ENCODE peak calls at places on chromosomes 2 and 18, in four cellular contexts. One of them, this sample, is unnamed. For H3K27me3, the result is how much of the 10 kb centered on the place peaks cover.

GRCh38 chr2:66888791-66889631 is 454.1 kb downstream of the MEIS1 start:
- DNase-seq in tibial nerve: no peak
- DNase-seq in sigmoid colon: peak
- DNase-seq in K562: no peak
- DNase-seq in this sample: peak

GRCh38 chr2:73254343-73255006 is 20.4 kb downstream of the CCT7 start:
- DNase-seq in tibial nerve: no peak
- DNase-seq in sigmoid colon: no peak
- DNase-seq in K562: no peak
- DNase-seq in this sample: no peak

GRCh38 chr2:187544371-187545080 is 9.7 kb downstream of the TFPI start:
- DNase-seq in tibial nerve: no peak
- DNase-seq in sigmoid colon: no peak
- DNase-seq in K562: no peak
- DNase-seq in this sample: no peak

GRCh38 chr2:37585982-37586621 is 85.3 kb downstream of the CDC42EP3 start:
- DNase-seq in tibial nerve: no peak
- DNase-seq in sigmoid colon: peak
- DNase-seq in K562: no peak
- DNase-seq in this sample: peak

GRCh38 chr2:222608081-222608480 is 47.8 kb downstream of the FARSB start:
- DNase-seq in tibial nerve: no peak
- DNase-seq in sigmoid colon: no peak
- DNase-seq in K562: no peak
- DNase-seq in this sample: no peak

GRCh38 chr2:198901894-198902293 is 555.8 kb downstream of the SATB2 start:
- DNase-seq in tibial nerve: no peak
- DNase-seq in sigmoid colon: no peak
- DNase-seq in K562: peak
- DNase-seq in this sample: no peak

GRCh38 chr18:55405655-55406373 is 182.2 kb downstream of the TCF4 start:
- DNase-seq in tibial nerve: peak
- DNase-seq in sigmoid colon: peak
- DNase-seq in K562: peak
- DNase-seq in this sample: peak

GRCh38 chr2:61770298-61770697 is 83.6 kb downstream of the FAM161A start:
- DNase-seq in tibial nerve: no peak
- DNase-seq in sigmoid colon: no peak
- DNase-seq in K562: no peak
- DNase-seq in this sample: no peak

GRCh38 chr18:65093341-65093740 is 657.5 kb upstream of the CDH7 start:
- DNase-seq in tibial nerve: no peak
- DNase-seq in sigmoid colon: no peak
- DNase-seq in K562: no peak
- DNase-seq in this sample: no peak

GRCh38 chr2:180077295-180077906 is 70.3 kb upstream of the CWC22 start:
- DNase-seq in tibial nerve: no peak
- DNase-seq in sigmoid colon: no peak
- DNase-seq in K562: peak
- DNase-seq in this sample: no peak

GRCh38 chr2:42846932-42847595 is 54.7 kb upstream of the HAAO start:
- DNase-seq in tibial nerve: no peak
- DNase-seq in sigmoid colon: no peak
- DNase-seq in K562: no peak
- DNase-seq in this sample: no peak

GRCh38 chr2:101827246-101827645 is 129.7 kb downstream of the MAP4K4 start:
- DNase-seq in tibial nerve: no peak
- DNase-seq in sigmoid colon: no peak
- DNase-seq in K562: no peak
- DNase-seq in this sample: no peak

GRCh38 chr2:86233464-86233863 is 34.2 kb downstream of the MRPL35 start:
- DNase-seq in tibial nerve: no peak
- DNase-seq in sigmoid colon: no peak
- DNase-seq in K562: no peak
- DNase-seq in this sample: no peak

GRCh38 chr2:160156084-160156483 is 44.0 kb downstream of the ITGB6 start:
- DNase-seq in tibial nerve: no peak
- DNase-seq in sigmoid colon: no peak
- DNase-seq in K562: no peak
- DNase-seq in this sample: no peak

GRCh38 chr2:39620067-39620466 is 45.6 kb upstream of the TMEM178A start:
- DNase-seq in tibial nerve: no peak
- DNase-seq in sigmoid colon: peak
- DNase-seq in K562: peak
- DNase-seq in this sample: peak

GRCh38 chr18:48910972-48911545 is 39.7 kb downstream of the SMAD7 start:
- DNase-seq in tibial nerve: no peak
- DNase-seq in sigmoid colon: peak
- DNase-seq in K562: no peak
- DNase-seq in this sample: no peak

GRCh38 chr18:74378179-74378682 is 62.6 kb downstream of the C18orf63 start:
- DNase-seq in tibial nerve: no peak
- DNase-seq in sigmoid colon: no peak
- DNase-seq in K562: no peak
- DNase-seq in this sample: peak

GRCh38 chr2:110105608-110106467 is 9.8 kb downstream of the MALL start:
- DNase-seq in tibial nerve: no peak
- DNase-seq in sigmoid colon: no peak
- DNase-seq in K562: no peak
- DNase-seq in this sample: peak

GRCh38 chr2:241559489-241560180 is 1.1 kb downstream of the BOK start:
- DNase-seq in tibial nerve: no peak
- DNase-seq in sigmoid colon: no peak
- DNase-seq in K562: no peak
- DNase-seq in this sample: peak

GRCh38 chr2:109736177-109736827 is 57.8 kb upstream of the RGPD5 start:
- DNase-seq in tibial nerve: peak
- DNase-seq in sigmoid colon: peak
- DNase-seq in K562: no peak
- DNase-seq in this sample: peak

GRCh38 chr2:128155970-128156369 is 65.0 kb downstream of the UGGT1 start:
- DNase-seq in tibial nerve: no peak
- DNase-seq in sigmoid colon: no peak
- DNase-seq in K562: no peak
- DNase-seq in this sample: no peak

GRCh38 chr2:67346718-67347407 is 50.3 kb upstream of the ETAA1 start:
- DNase-seq in tibial nerve: no peak
- DNase-seq in sigmoid colon: no peak
- DNase-seq in K562: no peak
- DNase-seq in this sample: no peak

GRCh38 chr2:235936493-235936892 is 231.7 kb downstream of the GBX2 start:
- DNase-seq in tibial nerve: no peak
- DNase-seq in sigmoid colon: no peak
- DNase-seq in K562: peak
- DNase-seq in this sample: no peak

GRCh38 chr2:181264436-181264835 is 192.8 kb upstream of the ITGA4 start:
- DNase-seq in tibial nerve: no peak
- DNase-seq in sigmoid colon: no peak
- DNase-seq in K562: no peak
- DNase-seq in this sample: no peak

GRCh38 chr2:31411771-31412170 is 2.8 kb downstream of the XDH start:
- DNase-seq in tibial nerve: no peak
- DNase-seq in sigmoid colon: no peak
- DNase-seq in K562: no peak
- DNase-seq in this sample: no peak

GRCh38 chr18:21241224-21242131 is 554 bp upstream of the GREB1L start:
- DNase-seq in tibial nerve: no peak
- DNase-seq in sigmoid colon: no peak
- DNase-seq in K562: no peak
- DNase-seq in this sample: peak

GRCh38 chr2:217415316-217415715 is 555.5 kb upstream of the TNP1 start:
- DNase-seq in tibial nerve: no peak
- DNase-seq in sigmoid colon: no peak
- DNase-seq in K562: no peak
- DNase-seq in this sample: no peak

GRCh38 chr18:36402765-36403396 is 105.4 kb downstream of the FHOD3 start:
- DNase-seq in tibial nerve: peak
- DNase-seq in sigmoid colon: peak
- DNase-seq in K562: no peak
- DNase-seq in this sample: peak

GRCh38 chr2:209661286-209661685 is 110.3 kb upstream of the UNC80 start:
- DNase-seq in tibial nerve: no peak
- DNase-seq in sigmoid colon: no peak
- DNase-seq in K562: no peak
- DNase-seq in this sample: no peak
- TF ChIP-seq EP300 in tibial nerve: no peak
- TF ChIP-seq EP300 in sigmoid colon: no peak
- TF ChIP-seq EP300 in K562: no peak
- TF ChIP-seq EP300 in this sample: no peak

DNA sequence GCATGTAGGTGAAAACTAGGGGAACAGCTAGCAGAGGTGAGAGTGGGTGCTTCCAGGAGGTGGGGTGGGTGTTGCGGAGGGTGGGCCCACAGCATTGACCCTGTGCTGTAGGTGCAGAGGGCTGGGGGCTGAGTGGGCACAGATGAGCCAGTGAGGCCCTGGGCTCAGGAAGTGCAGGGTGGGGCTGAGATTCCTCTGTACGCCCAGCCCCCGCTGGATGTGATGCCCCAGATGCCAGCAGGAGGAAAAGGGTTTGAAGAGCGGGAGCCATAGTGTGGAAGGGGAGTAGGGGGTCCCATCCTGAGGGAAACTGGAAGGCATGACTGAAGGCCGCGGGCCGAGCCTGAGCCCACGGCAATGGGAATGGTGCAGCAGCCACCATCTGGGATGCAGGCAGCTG is 14.1 kb upstream of the OTOS start:
- DNase-seq in tibial nerve: no peak
- DNase-seq in sigmoid colon: no peak
- DNase-seq in K562: no peak
- DNase-seq in this sample: no peak
- H3K27me3 ChIP-seq in tibial nerve: under half
- H3K27me3 ChIP-seq in sigmoid colon: under half
- H3K27me3 ChIP-seq in K562: under half
- H3K27me3 ChIP-seq in this sample: under half

GRCh38 chr2:200306969-200307811 is 697 bp downstream of the SPATS2L start:
- DNase-seq in tibial nerve: peak
- DNase-seq in sigmoid colon: peak
- DNase-seq in K562: peak
- DNase-seq in this sample: peak
- TF ChIP-seq POLR2A in tibial nerve: no peak
- TF ChIP-seq POLR2A in sigmoid colon: no peak
- TF ChIP-seq POLR2A in K562: no peak
- TF ChIP-seq POLR2A in this sample: no peak

GRCh38 chr2:142112648-142113278 is 18.1 kb downstream of the LRP1B start:
- DNase-seq in tibial nerve: no peak
- DNase-seq in sigmoid colon: no peak
- DNase-seq in K562: no peak
- DNase-seq in this sample: no peak
- TF ChIP-seq EP300 in tibial nerve: no peak
- TF ChIP-seq EP300 in sigmoid colon: no peak
- TF ChIP-seq EP300 in K562: no peak
- TF ChIP-seq EP300 in this sample: no peak

GRCh38 chr18:13538630-13539029 is 187.7 kb downstream of the FAM210A start:
- DNase-seq in tibial nerve: no peak
- DNase-seq in sigmoid colon: no peak
- DNase-seq in K562: no peak
- DNase-seq in this sample: no peak
- H3K27me3 ChIP-seq in tibial nerve: under half
- H3K27me3 ChIP-seq in sigmoid colon: under half
- H3K27me3 ChIP-seq in K562: under half
- H3K27me3 ChIP-seq in this sample: under half

GRCh38 chr2:171409436-171409971 is 24.3 kb downstream of the METTL8 start:
- DNase-seq in tibial nerve: no peak
- DNase-seq in sigmoid colon: no peak
- DNase-seq in K562: no peak
- DNase-seq in this sample: no peak

GRCh38 chr2:171411791-171412483 is 21.9 kb downstream of the METTL8 start:
- DNase-seq in tibial nerve: no peak
- DNase-seq in sigmoid colon: no peak
- DNase-seq in K562: no peak
- DNase-seq in this sample: no peak

GRCh38 chr2:171411214-171411613 is 22.6 kb downstream of the METTL8 start:
- DNase-seq in tibial nerve: no peak
- DNase-seq in sigmoid colon: no peak
- DNase-seq in K562: no peak
- DNase-seq in this sample: no peak

GRCh38 chr2:171410101-171410500 is 23.7 kb downstream of the METTL8 start:
- DNase-seq in tibial nerve: no peak
- DNase-seq in sigmoid colon: no peak
- DNase-seq in K562: no peak
- DNase-seq in this sample: no peak

GRCh38 chr2:171410624-171411023 is 23.2 kb downstream of the METTL8 start:
- DNase-seq in tibial nerve: no peak
- DNase-seq in sigmoid colon: no peak
- DNase-seq in K562: no peak
- DNase-seq in this sample: no peak
- TF ChIP-seq POLR2A in tibial nerve: no peak
- TF ChIP-seq POLR2A in sigmoid colon: no peak
- TF ChIP-seq POLR2A in K562: no peak
- TF ChIP-seq POLR2A in this sample: no peak